ENCODE peak calls at places on chromosomes 7 and 10, in ten cellular contexts. L, J, N, M, A, H, Z, G, Q and R are unnamed samples. For H3K4me1, the result is how much of the 10 kb centered on the place peaks cover.

GRCh38 chr10:13724484-13724883 is 137.7 kb downstream of the PRPF18 start:
- DNase-seq in L (no peak), J (no peak), N (peak), M (no peak), A (no peak), H (no peak), Z (peak), G (peak), Q (no peak), R (no peak)

GRCh38 chr7:29878081-29878688 is 71.9 kb downstream of the WIPF3 start:
- DNase-seq in L (peak), J (peak), N (peak), M (no peak), A (no peak), H (peak), Z (peak), G (peak), Q (peak), R (peak)

GRCh38 chr7:34523233-34523918 is 134.6 kb upstream of the NPSR1 start:
- DNase-seq in L (no peak), J (peak), N (peak), M (no peak), A (no peak), H (peak), Z (no peak), G (no peak), Q (no peak), R (no peak)

GRCh38 chr7:45183711-45184210 is 26.2 kb downstream of the RAMP3 start:
- DNase-seq in L (no peak), J (no peak), N (no peak), M (peak), A (no peak), H (no peak), Z (no peak), G (peak), Q (no peak), R (no peak)

GRCh38 chr10:78359641-78360091 is 326.0 kb downstream of the RPS24 start:
- DNase-seq in L (peak), J (no peak), N (no peak), M (no peak), A (no peak), H (no peak), Z (no peak), G (no peak), Q (peak), R (no peak)

GRCh38 chr10:46560381-46560780 is 3.9 kb upstream of the GPRIN2 start:
- DNase-seq in L (no peak), J (no peak), N (no peak), M (peak), A (peak), H (no peak), Z (no peak), G (peak), Q (no peak), R (no peak)

GRCh38 chr10:96387601-96388000 is 28.8 kb upstream of the OPALIN start:
- DNase-seq in L (peak), J (no peak), N (peak), M (no peak), A (no peak), H (no peak), Z (no peak), G (no peak), Q (no peak), R (no peak)

GRCh38 chr10:78905940-78906308 is 162.8 kb upstream of the ZMIZ1 start:
- DNase-seq in L (no peak), J (no peak), N (no peak), M (peak), A (no peak), H (no peak), Z (no peak), G (peak), Q (no peak), R (peak)

GRCh38 chr7:83271212-83272099 is 108.8 kb upstream of the PCLO start:
- DNase-seq in L (peak), J (peak), N (peak), M (no peak), A (no peak), H (peak), Z (peak), G (no peak), Q (peak), R (no peak)

GRCh38 chr10:73366381-73367298 is 8.0 kb upstream of the CFAP70 start:
- DNase-seq in L (no peak), J (no peak), N (no peak), M (no peak), A (no peak), H (peak), Z (no peak), G (no peak), Q (no peak), R (no peak)

GRCh38 chr7:117673367-117673766 is 193.5 kb downstream of the CFTR start:
- DNase-seq in L (no peak), J (no peak), N (peak), M (peak), A (no peak), H (no peak), Z (no peak), G (peak), Q (peak), R (no peak)

GRCh38 chr10:42973870-42974692 is 102.8 kb upstream of the RET start:
- DNase-seq in L (no peak), J (no peak), N (no peak), M (peak), A (peak), H (no peak), Z (no peak), G (peak), Q (no peak), R (peak)

GRCh38 chr7:111138196-111138569 is 47.3 kb downstream of the LRRN3 start:
- DNase-seq in L (no peak), J (peak), N (peak), M (peak), A (peak), H (no peak), Z (peak), G (peak), Q (no peak), R (peak)

GRCh38 chr7:148288592-148289151 is 301.9 kb upstream of the C7orf33 start:
- DNase-seq in L (no peak), J (no peak), N (no peak), M (no peak), A (no peak), H (no peak), Z (no peak), G (no peak), Q (no peak), R (no peak)

DNA sequence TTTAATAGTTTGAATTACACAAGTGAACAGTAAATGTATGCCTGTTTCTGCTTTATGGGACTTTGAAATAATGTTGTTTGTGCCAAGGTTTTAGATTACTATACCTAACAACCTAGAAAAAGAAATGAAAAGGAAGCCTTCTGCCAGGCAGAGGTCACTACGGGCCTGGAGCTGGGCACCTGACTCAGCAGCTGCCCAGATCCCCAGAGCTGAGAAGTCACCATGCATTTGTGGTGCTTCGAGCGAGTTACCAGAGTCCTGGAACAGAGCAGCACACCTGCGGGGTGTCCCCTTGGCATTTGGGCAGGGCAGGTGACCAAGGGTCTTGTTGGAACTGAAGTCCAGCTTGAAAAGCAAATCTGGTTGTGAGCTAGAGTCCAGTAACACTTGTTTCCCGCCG is 25.5 kb downstream of the EGFR start:
- DNase-seq in L (no peak), J (no peak), N (no peak), M (no peak), A (no peak), H (no peak), Z (no peak), G (peak), Q (no peak), R (no peak)
- H3K4me1 ChIP-seq in L (under half), J (under half), N (under half), M (under half), A (half or more), H (half or more), Z (under half), G (under half), Q (under half), R (under half)

GRCh38 chr10:7622969-7623368 is 43.8 kb downstream of the ITIH5 start:
- DNase-seq in L (no peak), J (no peak), N (no peak), M (no peak), A (no peak), H (no peak), Z (no peak), G (no peak), Q (peak), R (no peak)
- TF ChIP-seq CTCF in L (no peak), J (no peak), N (no peak), M (peak), A (no peak), H (no peak), Z (no peak), G (no peak), Q (peak), R (peak)

GRCh38 chr7:997404-998395 is 14.7 kb downstream of the CYP2W1 start:
- DNase-seq in L (no peak), J (no peak), N (no peak), M (no peak), A (no peak), H (peak), Z (no peak), G (no peak), Q (no peak), R (no peak)
- H3K4me1 ChIP-seq in L (under half), J (under half), N (under half), M (under half), A (under half), H (under half), Z (under half), G (under half), Q (under half), R (under half)

DNA sequence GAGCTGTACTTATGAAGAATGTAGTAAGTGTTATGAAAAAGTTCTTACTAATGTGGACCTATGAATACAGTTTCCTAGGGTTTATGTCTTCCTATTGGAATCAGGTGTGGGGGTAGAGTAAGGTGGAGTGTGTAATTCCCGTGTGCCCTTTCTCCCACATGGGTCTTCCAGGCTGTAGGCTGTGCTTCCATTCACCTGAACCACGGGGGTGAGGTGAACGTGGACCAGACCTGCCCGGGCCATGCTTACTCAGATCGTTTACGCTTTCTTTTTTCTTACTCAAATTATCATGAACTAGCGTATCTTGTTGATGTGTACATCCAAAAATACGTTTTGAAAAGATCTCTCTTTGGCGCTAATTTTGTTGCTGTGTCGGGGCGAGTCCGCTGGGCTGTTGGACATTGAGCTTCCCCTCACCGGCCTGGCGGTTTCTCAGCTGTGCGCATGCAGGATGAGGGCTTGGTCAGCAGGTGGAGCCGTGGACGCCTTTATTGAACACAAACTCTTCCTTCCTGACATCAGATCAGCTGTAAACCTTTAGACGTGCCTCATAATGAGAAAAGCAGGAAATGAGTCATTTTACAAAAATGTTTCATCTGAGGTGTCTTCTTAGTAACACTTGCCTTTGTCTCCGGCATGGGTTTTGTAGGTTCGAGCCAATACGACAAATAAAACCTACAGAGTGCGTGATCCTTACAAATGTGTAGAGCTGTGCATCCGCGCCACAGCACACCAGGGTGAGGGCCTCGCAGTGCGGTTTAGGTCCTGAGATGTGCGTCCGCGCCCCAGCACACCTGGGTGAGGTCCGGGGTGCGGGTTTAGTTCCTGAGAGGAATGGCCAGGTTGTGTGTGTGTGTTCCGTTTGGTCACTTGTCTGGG is 53.8 kb downstream of the WDR37 start:
- DNase-seq in L (peak), J (peak), N (peak), M (no peak), A (no peak), H (peak), Z (peak), G (peak), Q (peak), R (peak)
- TF ChIP-seq CTCF in L (peak), J (peak), N (peak), M (peak), A (peak), H (peak), Z (peak), G (peak), Q (peak), R (peak)

DNA sequence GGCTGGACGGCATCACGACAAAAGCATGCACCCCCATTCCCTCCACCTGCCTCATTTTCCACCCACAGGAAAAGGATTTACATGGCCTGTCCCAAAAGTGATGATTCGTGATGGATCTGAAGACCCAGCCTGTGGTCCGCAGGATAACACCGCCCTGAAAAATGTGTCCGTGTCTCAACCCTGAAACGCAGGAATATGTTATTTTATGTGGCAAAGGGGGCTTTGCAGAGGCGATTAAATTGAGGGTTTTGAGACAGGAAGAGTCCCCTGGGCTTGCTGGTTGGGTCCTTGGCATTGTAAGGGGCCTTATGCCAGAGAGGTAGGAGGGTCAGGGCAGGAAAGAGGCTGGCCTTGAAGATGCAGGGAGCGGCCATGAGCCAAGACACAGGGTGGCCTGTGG is 80.2 kb upstream of the PPP2R2D start:
- DNase-seq in L (no peak), J (no peak), N (no peak), M (peak), A (no peak), H (no peak), Z (no peak), G (no peak), Q (no peak), R (no peak)
- H3K4me1 ChIP-seq in L (under half), J (under half), N (under half), M (under half), A (under half), H (under half), Z (under half), G (under half), Q (under half), R (under half)

GRCh38 chr10:102669206-102670064 is 25.2 kb downstream of the TRIM8 start:
- DNase-seq in L (peak), J (peak), N (peak), M (peak), A (peak), H (peak), Z (peak), G (peak), Q (no peak), R (peak)
- TF ChIP-seq CTCF in L (peak), J (peak), N (peak), M (peak), A (peak), H (peak), Z (peak), G (peak), Q (peak), R (peak)

GRCh38 chr7:27143950-27144798 is 693 bp upstream of the HOXA5 start:
- DNase-seq in L (no peak), J (peak), N (no peak), M (no peak), A (peak), H (no peak), Z (peak), G (peak), Q (no peak), R (no peak)

GRCh38 chr7:27144799-27145166 is 1.3 kb upstream of the HOXA5 start:
- DNase-seq in L (peak), J (peak), N (no peak), M (no peak), A (peak), H (no peak), Z (no peak), G (peak), Q (no peak), R (peak)

GRCh38 chr7:27145884-27146401 is 1.6 kb downstream of the HOXA6 start:
- DNase-seq in L (peak), J (no peak), N (no peak), M (no peak), A (no peak), H (no peak), Z (no peak), G (peak), Q (no peak), R (no peak)

GRCh38 chr7:27146491-27147210 is 923 bp downstream of the HOXA6 start:
- DNase-seq in L (peak), J (no peak), N (no peak), M (no peak), A (peak), H (no peak), Z (no peak), G (peak), Q (no peak), R (no peak)

DNA sequence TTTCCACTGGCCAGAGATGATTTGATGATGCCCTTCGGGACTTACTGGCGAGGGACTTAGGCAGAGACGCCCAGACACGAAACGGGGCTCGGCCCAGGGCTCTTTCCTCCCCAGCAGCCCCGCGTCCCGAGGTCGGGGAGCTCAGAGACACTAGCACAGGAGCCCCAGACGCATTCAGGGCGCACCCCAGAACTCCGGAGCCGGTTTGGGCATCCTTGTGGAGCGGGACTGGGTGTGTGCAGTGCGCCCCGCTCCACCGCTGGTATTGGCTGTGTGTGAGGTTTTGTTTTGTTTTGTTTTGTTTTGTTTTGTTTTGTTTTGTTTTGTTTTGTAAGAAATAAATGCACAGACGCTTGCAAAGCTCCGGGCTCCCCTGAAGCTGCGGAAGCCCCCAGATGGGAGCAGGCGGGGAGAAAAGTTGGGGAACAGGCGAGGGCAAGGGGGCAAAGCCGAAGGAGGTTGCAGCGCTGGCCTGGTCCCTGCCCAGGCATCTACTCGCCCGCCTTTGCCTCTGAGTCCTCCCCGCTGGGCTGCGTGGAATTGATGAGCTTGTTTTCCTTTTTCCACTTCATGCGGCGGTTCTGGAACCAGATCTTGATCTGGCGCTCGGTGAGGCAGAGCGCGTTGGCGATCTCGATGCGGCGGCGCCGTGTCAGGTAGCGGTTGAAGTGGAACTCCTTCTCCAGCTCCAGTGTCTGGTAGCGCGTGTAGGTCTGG is 1.8 kb upstream of the HOXA5 start:
- DNase-seq in L (peak), J (peak), N (no peak), M (no peak), A (peak), H (no peak), Z (no peak), G (peak), Q (no peak), R (peak)
- H3K4me1 ChIP-seq in L (under half), J (half or more), N (under half), M (under half), A (under half), H (under half), Z (under half), G (under half), Q (under half), R (under half)